ENCODE peak calls at places on chromosomes 3 and 15, in four cellular contexts. W is heart left ventricle, A is HCT116, P is body of pancreas. S is an unnamed sample.

GRCh38 chr3:177361042-177361938 is 164.0 kb upstream of the TBL1XR1 start:
- DNase-seq in W (no peak), A (no peak), P (no peak), S (no peak)

GRCh38 chr3:140467104-140467577 is 210.7 kb upstream of the TRIM42 start:
- DNase-seq in W (no peak), A (peak; percentile 34), P (no peak), S (peak; percentile 15)

GRCh38 chr3:48655586-48655985 is 7.1 kb downstream of the CELSR3 start:
- DNase-seq in W (no peak), A (no peak), P (no peak), S (no peak)

GRCh38 chr3:53139833-53140574 is 9.8 kb upstream of the RFT1 start:
- DNase-seq in W (no peak), A (no peak), P (no peak), S (no peak)

GRCh38 chr3:184110316-184110725 is 13.5 kb downstream of the HTR3E start:
- DNase-seq in W (no peak), A (peak; percentile 51), P (peak; percentile 18), S (no peak)

GRCh38 chr3:24963762-24964625 is 464.1 kb upstream of the RARB start:
- DNase-seq in W (no peak), A (peak; percentile 2), P (no peak), S (no peak)

GRCh38 chr15:77869021-77869895 is 208.3 kb downstream of the TBC1D2B start:
- DNase-seq in W (no peak), A (no peak), P (peak; percentile 4), S (no peak)

GRCh38 chr3:106609666-106610301 is 741.0 kb upstream of the CBLB start:
- DNase-seq in W (peak; percentile 57), A (peak; percentile 62), P (peak; percentile 57), S (peak; percentile 76)

GRCh38 chr15:90264649-90265048 is 823 bp upstream of the NGRN start:
- DNase-seq in W (no peak), A (no peak), P (no peak), S (no peak)

GRCh38 chr3:105351821-105352220 is 14.9 kb upstream of the ALCAM start:
- DNase-seq in W (no peak), A (no peak), P (no peak), S (no peak)

GRCh38 chr15:85174521-85174920 is 192.9 kb downstream of the PDE8A start:
- DNase-seq in W (no peak), A (no peak), P (no peak), S (no peak)

GRCh38 chr3:158273646-158274045 is 163.8 kb downstream of the RSRC1 start:
- DNase-seq in W (no peak), A (no peak), P (no peak), S (no peak)

GRCh38 chr3:120568624-120569023 is 27.5 kb upstream of the NDUFB4 start:
- DNase-seq in W (no peak), A (no peak), P (no peak), S (no peak)

GRCh38 chr3:31906182-31906581 is 74.9 kb downstream of the OSBPL10 start:
- DNase-seq in W (no peak), A (no peak), P (no peak), S (no peak)

GRCh38 chr15:62444104-62445027 is 279.3 kb upstream of the C2CD4B start:
- DNase-seq in W (no peak), A (peak; percentile 10), P (no peak), S (peak; percentile 89)

GRCh38 chr3:112685435-112685834 is 44.5 kb upstream of the CCDC80 start:
- DNase-seq in W (no peak), A (no peak), P (no peak), S (no peak)

GRCh38 chr3:112786881-112787625 is 59.6 kb downstream of the CD200R1L start:
- DNase-seq in W (no peak), A (no peak), P (no peak), S (no peak)

GRCh38 chr3:67388738-67389137 is 265.7 kb downstream of the SUCLG2 start:
- DNase-seq in W (no peak), A (no peak), P (no peak), S (no peak)

GRCh38 chr15:88894819-88895767 is at the start of gene HAPLN3:
- DNase-seq in W (no peak), A (no peak), P (peak; percentile 30), S (no peak)

GRCh38 chr15:73368301-73369072 is at the start of gene HCN4:
- DNase-seq in W (peak; percentile 34), A (no peak), P (peak; percentile 40), S (no peak)

GRCh38 chr3:149352556-149352955 is 19.1 kb upstream of the TM4SF18 start:
- DNase-seq in W (peak; percentile 45), A (peak; percentile 75), P (peak; percentile 76), S (no peak)

GRCh38 chr3:142724682-142725351 is 983 bp downstream of the TRPC1 start:
- DNase-seq in W (peak; percentile 44), A (peak; percentile 13), P (peak; percentile 22), S (peak; percentile 86)

GRCh38 chr3:40800343-40800742 is 275.6 kb downstream of the ZNF621 start:
- DNase-seq in W (no peak), A (peak; percentile 2), P (peak; percentile 21), S (peak; percentile 21)

GRCh38 chr15:28986108-28986507 is 100.3 kb downstream of the APBA2 start:
- DNase-seq in W (no peak), A (no peak), P (no peak), S (no peak)

GRCh38 chr3:171377859-171378258 is 82.3 kb downstream of the TNIK start:
- DNase-seq in W (no peak), A (no peak), P (no peak), S (no peak)

DNA sequence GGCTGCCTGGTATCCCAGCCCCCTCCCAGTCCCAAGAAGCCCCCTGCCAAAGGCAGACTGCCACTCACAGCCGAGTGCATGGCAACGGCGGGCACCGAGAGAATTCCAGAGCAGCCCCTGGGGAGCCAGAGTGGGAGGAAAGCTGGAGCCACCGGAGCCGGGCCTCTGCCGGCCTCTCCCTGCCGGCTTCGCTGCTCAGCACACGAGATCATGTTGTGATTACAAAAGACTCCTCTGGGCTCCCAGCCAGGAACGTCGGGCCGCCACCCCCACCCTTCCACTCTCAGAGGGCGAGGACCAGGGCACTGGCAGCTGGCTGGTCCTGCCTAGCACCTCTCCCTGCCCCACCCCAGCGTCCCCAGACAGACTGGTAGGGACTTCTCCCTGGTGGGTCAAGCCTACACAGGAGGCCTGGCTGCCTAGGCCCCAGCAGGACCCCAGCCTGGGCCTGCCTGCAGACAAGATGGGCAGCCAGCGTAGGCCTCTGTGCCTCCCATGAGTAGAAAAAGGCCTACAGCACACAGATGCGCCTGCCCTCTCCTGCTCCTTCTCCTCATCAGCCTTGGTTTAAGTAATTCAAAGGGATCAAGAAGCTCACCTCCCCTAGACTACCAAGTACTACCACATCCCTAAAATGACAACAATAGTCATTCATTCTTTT is at the start of gene CCDC9B:
- DNase-seq in W (peak; percentile 93), A (peak; percentile 48), P (peak; percentile 88), S (peak; percentile 87)
- H3K4me3 ChIP-seq in W (peak within 1 kb of the TSS; percentile 45), A (peak within 1 kb of the TSS; percentile 60), P (no peak within 1 kb of the TSS), S (no peak within 1 kb of the TSS)

DNA sequence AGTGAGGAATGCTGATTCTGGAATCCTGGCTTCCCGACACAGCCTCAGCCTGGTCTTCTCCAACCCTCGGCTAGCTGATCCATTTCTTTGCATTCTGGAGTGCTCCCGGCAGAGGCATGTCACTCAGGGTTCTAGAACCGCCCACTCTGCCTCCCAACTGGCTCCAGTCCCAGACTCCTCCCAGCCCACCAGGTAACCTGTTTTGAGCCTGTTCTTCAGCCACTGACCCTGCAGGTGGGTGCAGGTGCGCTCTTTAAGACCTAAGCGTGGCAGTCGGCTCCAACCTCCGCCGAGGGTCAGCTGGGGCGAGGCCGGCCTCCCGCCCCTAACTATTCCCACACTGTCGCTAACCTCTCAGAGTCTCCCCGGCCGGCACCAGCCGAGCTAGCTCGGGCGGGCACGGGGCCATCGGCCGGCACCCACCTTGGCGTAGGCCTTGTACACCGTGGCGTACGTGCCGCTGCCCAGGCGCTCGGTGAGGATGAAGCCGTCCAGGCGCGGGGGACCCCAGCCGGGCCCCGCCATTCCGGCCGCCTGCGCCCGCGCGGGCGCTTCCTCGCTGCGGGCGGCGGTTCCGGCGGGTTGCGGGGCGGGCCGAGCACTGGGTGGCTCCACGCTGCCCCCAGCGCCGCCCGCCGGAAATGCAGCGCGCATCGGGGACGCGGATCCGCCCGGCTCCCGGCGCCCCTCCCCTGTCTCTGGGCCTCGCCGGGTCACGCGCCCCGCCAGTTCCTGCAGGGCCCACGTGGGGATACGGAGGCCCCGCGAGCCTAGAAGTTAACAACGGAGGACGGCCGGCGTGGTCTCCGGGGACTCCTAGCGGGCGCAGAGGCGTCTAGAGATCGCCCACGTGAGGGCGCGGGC is at the start of gene ULK3:
- DNase-seq in W (peak; percentile 92), A (peak; percentile 61), P (peak; percentile 94), S (peak; percentile 88)
- TF ChIP-seq POLR2A in W (peak; percentile 86), A (peak; percentile 55), P (peak; percentile 75), S (no peak)

GRCh38 chr3:73490453-73491311 is 134.1 kb downstream of the PDZRN3 start:
- DNase-seq in W (peak; percentile 57), A (no peak), P (peak; percentile 76), S (no peak)

GRCh38 chr3:73498764-73499622 is 125.7 kb downstream of the PDZRN3 start:
- DNase-seq in W (peak; percentile 27), A (no peak), P (no peak), S (no peak)

GRCh38 chr3:73497646-73498406 is 126.9 kb downstream of the PDZRN3 start:
- DNase-seq in W (no peak), A (no peak), P (no peak), S (no peak)

DNA sequence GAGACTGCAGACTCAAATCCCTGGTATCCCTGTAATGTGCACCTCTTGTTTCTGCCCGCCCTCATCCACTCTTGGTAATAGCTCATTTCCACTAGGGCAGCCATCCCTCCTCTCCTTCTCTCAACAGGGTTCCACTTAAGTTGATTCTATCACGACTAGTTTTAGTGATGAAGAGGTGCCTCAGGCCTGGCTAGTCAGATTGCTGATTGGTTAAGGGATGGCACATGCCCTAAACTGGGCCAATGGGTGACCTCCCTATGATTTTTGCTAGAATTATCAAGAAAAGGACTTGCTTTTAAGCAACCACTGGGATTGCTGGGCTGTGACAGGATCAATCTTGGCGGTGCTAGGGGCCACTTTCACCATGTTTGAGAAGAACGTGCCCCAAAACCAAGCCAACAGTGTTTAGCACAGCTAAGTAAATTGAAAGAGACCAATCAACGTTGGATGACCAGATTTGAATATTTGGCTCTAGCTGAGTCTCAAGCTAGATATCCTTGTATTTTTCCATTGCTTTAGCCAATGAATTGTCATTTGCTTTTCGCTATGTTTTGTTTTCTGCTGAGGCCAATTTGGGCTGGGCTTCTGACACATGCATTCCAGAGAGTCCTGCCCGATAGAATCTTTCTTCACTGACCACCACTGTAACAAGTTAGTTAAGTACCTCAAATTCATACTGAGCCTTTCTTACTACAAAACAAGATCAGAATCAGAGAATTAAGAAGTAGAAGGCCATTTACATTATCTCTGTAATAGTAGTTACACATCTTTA is 131.0 kb downstream of the PDZRN3 start:
- DNase-seq in W (no peak), A (no peak), P (no peak), S (no peak)
- H3K4me3 ChIP-seq in W (no peak overlapping the region), A (no peak overlapping the region), P (no peak overlapping the region), S (no peak overlapping the region)

GRCh38 chr3:11643212-11644087 is at the start of gene VGLL4:
- DNase-seq in W (peak; percentile 90), A (peak; percentile 46), P (peak; percentile 91), S (peak; percentile 97)
- TF ChIP-seq POLR2A in W (peak; percentile 73), A (no peak), P (peak; percentile 74), S (no peak)

GRCh38 chr15:93063796-93064690 is 25.0 kb downstream of the RGMA start:
- DNase-seq in W (no peak), A (no peak), P (no peak), S (no peak)
- H3K4me3 ChIP-seq in W (no peak overlapping the region), A (no peak overlapping the region), P (no peak overlapping the region), S (no peak overlapping the region)

S was measured in lower leg skin.